ENCODE peak calls at places on chromosomes 5 and 9, in five cellular contexts. F, L, R, W and Q are unnamed samples.

GRCh38 chr5:2038337-2039179 is 155.8 kb upstream of the IRX4 start:
- DNase-seq in F (peak; percentile 69), L (peak; percentile 46), R (peak; percentile 49), W (peak; percentile 61), Q (peak; percentile 72)

GRCh38 chr5:17411436-17411835 is 86.6 kb upstream of the TAF11L2 start:
- DNase-seq in F (no peak), L (peak; percentile 58), R (no peak), W (no peak), Q (no peak)

GRCh38 chr5:67246108-67246507 is 49.5 kb upstream of the CD180 start:
- DNase-seq in F (no peak), L (peak; percentile 93), R (peak; percentile 70), W (no peak), Q (no peak)

GRCh38 chr5:86613459-86613858 is 4.3 kb upstream of the COX7C start:
- DNase-seq in F (no peak), L (no peak), R (no peak), W (no peak), Q (no peak)

GRCh38 chr5:122182491-122182921 is 53.2 kb downstream of the ZNF474 start:
- DNase-seq in F (peak; percentile 42), L (peak; percentile 90), R (peak; percentile 68), W (peak; percentile 55), Q (peak; percentile 41)

GRCh38 chr5:18202147-18202546 is 567.9 kb downstream of the TAF11L14 start:
- DNase-seq in F (no peak), L (no peak), R (no peak), W (no peak), Q (no peak)

GRCh38 chr5:93192107-93192506 is 388.9 kb downstream of the NR2F1-AS1 start:
- DNase-seq in F (no peak), L (peak; percentile 77), R (peak; percentile 93), W (no peak), Q (no peak)

GRCh38 chr9:93473411-93473810 is 20.0 kb upstream of the FAM120AOS start:
- DNase-seq in F (no peak), L (peak; percentile 63), R (peak; percentile 84), W (no peak), Q (no peak)

GRCh38 chr9:16824545-16825041 is 45.9 kb downstream of the BNC2 start:
- DNase-seq in F (no peak), L (peak; percentile 54), R (peak; percentile 54), W (no peak), Q (no peak)

GRCh38 chr5:157575096-157575872 is at the start of gene ADAM19:
- DNase-seq in F (peak; percentile 56), L (peak; percentile 73), R (peak; percentile 86), W (peak; percentile 77), Q (peak; percentile 57)

GRCh38 chr5:124746252-124746915 is at the start of gene ZNF608:
- DNase-seq in F (no peak), L (peak; percentile 92), R (peak; percentile 50), W (no peak), Q (no peak)

GRCh38 chr5:16410338-16410737 is 55.3 kb downstream of the ZNF622 start:
- DNase-seq in F (no peak), L (no peak), R (no peak), W (no peak), Q (no peak)

GRCh38 chr5:12392246-12392645 is 488.0 kb upstream of the CTNND2 start:
- DNase-seq in F (no peak), L (no peak), R (no peak), W (no peak), Q (no peak)

GRCh38 chr5:102875672-102876071 is 120.6 kb downstream of the PAM start:
- DNase-seq in F (no peak), L (no peak), R (no peak), W (no peak), Q (no peak)

GRCh38 chr5:149452007-149452664 is 73.0 kb upstream of the IL17B start:
- DNase-seq in F (no peak), L (peak; percentile 95), R (no peak), W (peak; percentile 72), Q (peak; percentile 49)

GRCh38 chr5:26940981-26941380 is 97.4 kb downstream of the CDH9 start:
- DNase-seq in F (no peak), L (no peak), R (peak; percentile 51), W (no peak), Q (no peak)

GRCh38 chr5:52077941-52078825 is 694.9 kb downstream of the ISL1 start:
- DNase-seq in F (no peak), L (no peak), R (no peak), W (no peak), Q (no peak)

GRCh38 chr9:79765466-79765865 is 193.7 kb downstream of the TLE4 start:
- DNase-seq in F (no peak), L (no peak), R (no peak), W (no peak), Q (no peak)

GRCh38 chr5:172051643-172052362 is 45.4 kb upstream of the FBXW11 start:
- DNase-seq in F (no peak), L (peak; percentile 43), R (peak; percentile 12), W (no peak), Q (no peak)

GRCh38 chr5:148145916-148146315 is 22.4 kb upstream of the SPINK14 start:
- DNase-seq in F (no peak), L (peak; percentile 72), R (peak; percentile 100), W (no peak), Q (no peak)

GRCh38 chr5:166013417-166013816 is 2278.0 kb upstream of the WWC1 start:
- DNase-seq in F (no peak), L (no peak), R (no peak), W (no peak), Q (no peak)

GRCh38 chr5:165410476-165410875 is 1905.1 kb downstream of the MAT2B start:
- DNase-seq in F (no peak), L (no peak), R (no peak), W (no peak), Q (no peak)

GRCh38 chr9:85723220-85723619 is 18.5 kb downstream of the AGTPBP1 start:
- DNase-seq in F (no peak), L (no peak), R (no peak), W (peak; percentile 65), Q (peak; percentile 22)

GRCh38 chr9:134366223-134367031 is 40.2 kb downstream of the RXRA start:
- DNase-seq in F (peak; percentile 94), L (peak; percentile 88), R (peak; percentile 33), W (peak; percentile 90), Q (peak; percentile 92)

GRCh38 chr5:131112424-131112823 is 52.6 kb downstream of the HINT1 start:
- DNase-seq in F (no peak), L (no peak), R (no peak), W (no peak), Q (no peak)

GRCh38 chr5:180329138-180329435 is 24.0 kb downstream of the GFPT2 start:
- DNase-seq in F (no peak), L (no peak), R (no peak), W (no peak), Q (no peak)
- H3K4me1 ChIP-seq in F (no peaks in the 10 kb centered on the region), L (peaks cover 6% of the 10 kb centered on the region), R (peaks cover 38% of the 10 kb centered on the region), W (no peaks in the 10 kb centered on the region), Q (peaks cover 6% of the 10 kb centered on the region)

GRCh38 chr5:41921874-41922273 is 3.2 kb upstream of the FBXO4 start:
- DNase-seq in F (no peak), L (peak; percentile 20), R (peak; percentile 90), W (no peak), Q (no peak)

GRCh38 chr5:41925555-41925946 is 470 bp downstream of the FBXO4 start:
- DNase-seq in F (peak; percentile 39), L (peak; percentile 36), R (peak; percentile 58), W (peak; percentile 56), Q (peak; percentile 29)

GRCh38 chr5:41927604-41928003 is 2.5 kb downstream of the FBXO4 start:
- DNase-seq in F (no peak), L (no peak), R (no peak), W (no peak), Q (no peak)

GRCh38 chr5:41924872-41925554 is at the start of gene FBXO4:
- DNase-seq in F (peak; percentile 89), L (peak; percentile 90), R (peak; percentile 89), W (peak; percentile 93), Q (peak; percentile 89)

DNA sequence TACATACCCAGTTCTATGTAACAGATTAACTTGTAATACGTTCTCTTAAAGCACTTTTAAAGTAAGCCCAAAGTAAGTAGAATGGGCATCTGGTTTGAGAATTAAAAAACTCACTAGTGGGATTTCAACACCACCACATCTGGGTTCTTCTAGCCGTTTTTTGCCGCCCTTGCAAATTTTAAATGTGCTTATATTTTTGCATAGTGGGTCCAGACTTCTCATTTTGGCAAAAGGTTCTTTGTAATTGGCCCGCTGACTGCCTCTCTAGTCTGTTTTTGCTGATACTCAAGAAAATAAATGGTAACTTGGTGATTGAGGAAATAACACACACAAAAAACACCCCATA is 582 bp upstream of the FBXO4 start:
- DNase-seq in F (no peak), L (no peak), R (no peak), W (no peak), Q (no peak)
- H3K4me3 ChIP-seq in F (peak overlapping the region; percentile 80), L (peak overlapping the region; percentile 49), R (peak overlapping the region; percentile 84), W (peak overlapping the region; percentile 61), Q (peak overlapping the region; percentile 88)

GRCh38 chr5:31232273-31232888 is 38.9 kb downstream of the CDH6 start:
- DNase-seq in F (no peak), L (peak; percentile 79), R (peak; percentile 81), W (no peak), Q (no peak)
- TF ChIP-seq CTCF in F (peak; percentile 30), L (peak; percentile 80), R (peak; percentile 91), W (peak; percentile 30), Q (peak; percentile 77)

DNA sequence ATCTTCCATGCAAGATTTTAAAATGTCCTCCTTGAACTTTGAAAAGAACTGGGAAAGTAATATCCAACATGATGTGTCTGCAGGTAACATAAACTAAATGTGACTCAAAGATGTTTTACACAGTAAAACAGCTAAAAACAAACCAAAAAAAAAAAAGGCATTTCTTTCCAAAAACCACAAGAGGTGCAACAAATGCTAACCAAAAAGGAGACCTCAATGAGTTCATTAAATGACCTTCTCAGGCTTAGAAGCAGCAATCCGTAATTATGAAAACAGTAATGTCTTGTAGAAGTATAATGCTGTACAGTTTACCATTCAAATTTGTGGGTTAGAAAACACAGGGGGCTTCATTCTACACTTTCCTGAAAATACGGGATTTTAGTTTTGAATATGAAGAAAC is 2.5 kb downstream of the RNF145 start:
- DNase-seq in F (no peak), L (no peak), R (no peak), W (no peak), Q (no peak)
- H3K4me1 ChIP-seq in F (peaks cover 24% of the 10 kb centered on the region), L (peaks cover 37% of the 10 kb centered on the region), R (peaks cover 32% of the 10 kb centered on the region), W (peaks cover 32% of the 10 kb centered on the region), Q (peaks cover 81% of the 10 kb centered on the region)

DNA sequence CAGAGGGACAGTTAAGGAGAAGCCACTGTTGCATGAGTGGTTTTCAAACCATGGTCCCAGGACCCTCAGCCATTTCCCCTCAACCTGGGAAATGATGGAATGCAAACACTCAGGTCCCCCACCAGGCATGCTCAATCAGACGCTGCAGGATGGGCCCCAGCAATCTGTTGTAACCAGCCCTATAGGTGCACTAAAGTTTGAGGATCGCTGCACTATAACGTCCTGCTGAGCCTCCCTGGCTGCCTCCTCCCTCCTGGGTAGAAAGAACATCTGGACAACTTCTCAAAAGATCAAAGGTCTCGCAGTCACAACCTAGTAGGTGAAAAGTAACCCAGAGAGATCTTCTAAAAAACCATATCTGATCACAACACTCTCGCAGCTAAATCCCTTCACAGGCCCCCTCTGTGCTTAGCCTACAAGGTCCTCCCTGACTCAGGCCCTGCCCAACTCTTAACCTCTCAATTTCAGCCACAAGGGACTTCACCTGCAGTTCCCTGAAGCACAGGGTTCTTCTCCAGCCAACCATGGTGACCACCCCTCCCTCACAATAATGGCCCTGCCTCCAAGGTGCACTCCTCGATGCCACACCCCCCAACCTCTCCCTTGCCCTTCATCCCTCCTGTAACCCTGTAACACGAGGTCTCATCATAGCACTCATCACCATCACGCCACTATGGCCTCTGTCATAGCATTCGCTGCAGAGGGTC is 3.5 kb downstream of the SHB start:
- DNase-seq in F (no peak), L (no peak), R (no peak), W (no peak), Q (no peak)
- H3K4me3 ChIP-seq in F (peak overlapping the region; percentile 98), L (peak overlapping the region; percentile 97), R (peak overlapping the region; percentile 95), W (no peak overlapping the region), Q (peak overlapping the region; percentile 94)